ENCODE peak calls at places on chromosomes 6 and 20, in eight cellular contexts. R, D, L, E, O, T, A and Q are unnamed samples.

GRCh38 chr20:4244700-4245485 is 229.5 kb upstream of the RNF24 start:
- DNase-seq in L (no peak), A (no peak), E (peak), O (no peak), D (peak), T (peak), R (no peak), Q (no peak)

GRCh38 chr6:20237677-20238460 is 25.6 kb upstream of the MBOAT1 start:
- DNase-seq in D (no peak), E (no peak), L (no peak), O (no peak), A (no peak), T (no peak), R (peak), Q (no peak)

GRCh38 chr6:129607581-129608186 is 102.3 kb downstream of the ARHGAP18 start:
- DNase-seq in R (no peak), T (peak), E (no peak), D (peak), O (peak), L (peak), A (no peak), Q (no peak)

GRCh38 chr6:98054453-98054852 is 771.4 kb upstream of the MMS22L start:
- DNase-seq in L (peak), O (peak), D (no peak), R (no peak), E (no peak), A (no peak), T (peak), Q (no peak)

GRCh38 chr6:131116755-131117360 is 18.4 kb upstream of the AKAP7 start:
- DNase-seq in O (peak), A (no peak), T (peak), R (no peak), L (peak), D (peak), E (no peak), Q (no peak)

GRCh38 chr6:166611631-166612030 is 15.4 kb downstream of the RPS6KA2 start:
- DNase-seq in D (no peak), L (no peak), A (no peak), E (no peak), T (no peak), O (no peak), R (no peak), Q (no peak)

GRCh38 chr6:140271759-140272377 is 897.4 kb upstream of the CITED2 start:
- DNase-seq in E (no peak), L (no peak), R (no peak), O (peak), T (no peak), D (no peak), A (no peak), Q (no peak)

GRCh38 chr20:53942973-53943372 is 127.4 kb downstream of the BCAS1 start:
- DNase-seq in T (no peak), A (no peak), L (no peak), R (no peak), O (no peak), D (no peak), E (no peak), Q (no peak)

GRCh38 chr6:89385156-89385667 is 26.9 kb downstream of the RRAGD start:
- DNase-seq in O (peak), A (no peak), E (no peak), D (peak), R (no peak), T (peak), L (no peak), Q (no peak)

GRCh38 chr20:58142843-58143185 is 85.6 kb downstream of the ANKRD60 start:
- DNase-seq in D (no peak), R (no peak), O (no peak), L (no peak), A (no peak), T (no peak), E (no peak), Q (no peak)

GRCh38 chr20:63158352-63158751 is 57.6 kb downstream of the YTHDF1 start:
- DNase-seq in T (no peak), E (no peak), R (no peak), O (no peak), L (no peak), D (no peak), A (no peak), Q (no peak)

GRCh38 chr6:33314515-33314942 is 651 bp upstream of the TAPBP start:
- DNase-seq in E (peak), D (peak), R (peak), O (peak), L (peak), A (peak), T (peak), Q (no peak)

GRCh38 chr6:39794231-39794630 is 2.1 kb downstream of the DAAM2 start:
- DNase-seq in R (no peak), O (no peak), E (no peak), L (no peak), T (no peak), D (no peak), A (no peak), Q (no peak)
- H3K4me3 ChIP-seq in R (no peak), O (no peak), E (peak), L (no peak), T (no peak), D (no peak), A (peak), Q (no peak)

DNA sequence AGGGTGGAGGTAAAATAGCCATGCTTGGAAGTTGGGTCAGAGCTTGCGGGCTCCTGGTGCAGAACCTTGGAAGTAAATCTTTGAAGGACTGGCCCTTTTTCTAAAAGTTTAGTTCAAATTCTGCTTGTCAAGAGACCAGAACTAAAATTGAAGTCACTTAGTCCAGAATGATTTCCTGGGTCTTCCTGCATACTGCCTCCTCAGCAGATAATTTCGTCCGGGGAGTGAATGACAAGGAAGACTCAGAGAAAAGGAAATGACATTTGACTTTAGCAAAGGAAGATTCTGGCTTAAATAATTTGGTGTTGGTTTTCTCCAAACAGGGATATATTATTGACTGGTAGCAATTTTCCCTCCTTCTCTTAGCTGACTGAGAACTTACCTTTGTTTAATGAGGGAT is 1.2 kb downstream of the TM9SF4 start:
- DNase-seq in A (no peak), E (no peak), O (no peak), D (no peak), L (no peak), T (no peak), R (no peak), Q (no peak)
- H3K4me3 ChIP-seq in A (peak), E (peak), O (peak), D (peak), L (peak), T (peak), R (peak), Q (peak)

DNA sequence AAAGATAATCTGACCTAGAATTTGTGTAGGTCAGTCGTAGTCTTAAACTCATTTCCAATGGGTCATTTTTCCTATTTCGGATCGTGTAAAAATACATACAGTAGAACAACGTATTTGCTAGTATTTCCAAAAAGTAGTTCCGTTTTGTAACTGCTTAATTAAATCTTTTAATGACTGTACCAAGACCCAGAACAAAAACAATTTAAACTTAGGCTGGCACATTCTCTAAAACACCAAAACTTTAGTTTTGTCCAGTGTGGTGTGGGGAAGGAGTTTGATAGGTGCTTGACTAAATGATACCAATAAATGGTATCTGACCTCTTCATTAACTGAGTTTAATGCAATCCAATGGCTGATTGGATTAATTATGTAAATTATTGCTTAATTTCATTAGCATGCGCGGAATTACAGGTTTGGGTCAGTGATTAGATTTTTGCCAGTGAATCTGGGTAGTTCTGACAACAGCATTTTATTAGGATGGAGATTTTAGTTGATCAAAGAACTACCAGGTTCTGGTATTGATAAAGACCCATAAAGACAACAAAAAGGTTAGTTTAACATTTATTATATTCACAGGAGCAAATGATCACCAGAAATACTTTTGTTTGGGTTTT is 20.8 kb downstream of the OR2B2 start:
- DNase-seq in E (no peak), D (no peak), L (no peak), A (no peak), O (no peak), T (no peak), R (no peak), Q (no peak)
- H3K4me3 ChIP-seq in E (no peak), D (no peak), L (peak), A (peak), O (peak), T (peak), R (peak), Q (no peak)

DNA sequence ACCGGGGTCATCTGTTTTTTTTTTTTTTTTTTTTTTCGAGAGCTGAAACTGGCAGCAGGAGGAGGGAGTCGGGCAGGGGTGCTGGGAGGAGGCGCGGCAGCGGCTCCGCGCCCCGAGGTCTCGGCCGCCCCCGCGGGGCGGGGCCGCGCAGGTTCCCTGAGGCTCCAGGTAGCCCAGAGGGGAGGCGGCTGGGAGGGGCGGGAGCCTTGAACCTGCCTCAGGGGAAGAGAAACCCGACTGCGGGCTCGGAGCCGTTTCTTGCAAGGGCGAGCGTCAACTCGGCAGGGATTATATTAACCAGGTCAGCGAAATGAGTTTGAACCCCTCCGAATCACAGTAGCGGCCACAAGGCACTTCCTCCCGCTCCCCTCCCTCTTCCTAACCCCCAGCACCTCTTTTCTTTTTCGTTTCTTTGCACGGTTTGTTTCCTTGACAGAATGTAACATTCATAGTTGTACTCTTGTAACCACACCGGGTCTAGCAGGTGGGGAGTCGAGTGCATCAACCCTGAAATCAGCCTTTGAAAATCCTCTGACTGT is 2.0 kb downstream of the MYB start:
- DNase-seq in E (peak), O (peak), L (no peak), A (no peak), T (no peak), D (no peak), R (peak), Q (no peak)
- H3K4me3 ChIP-seq in E (peak), O (peak), L (no peak), A (peak), T (peak), D (peak), R (peak), Q (peak)

GRCh38 chr6:158322400-158322723 is 10.1 kb downstream of the TULP4 start:
- DNase-seq in D (no peak), E (no peak), O (no peak), A (no peak), T (no peak), L (no peak), R (no peak), Q (no peak)
- H3K4me3 ChIP-seq in D (no peak), E (no peak), O (no peak), A (no peak), T (no peak), L (no peak), R (no peak), Q (no peak)

GRCh38 chr6:10386756-10387654 is 27.9 kb downstream of the TFAP2A start:
- DNase-seq in D (no peak), E (no peak), L (no peak), T (no peak), A (no peak), O (no peak), R (no peak), Q (no peak)

GRCh38 chr6:10384333-10384718 is 30.5 kb downstream of the TFAP2A start:
- DNase-seq in T (no peak), E (no peak), L (no peak), R (no peak), A (no peak), D (no peak), O (no peak), Q (no peak)

GRCh38 chr6:10384719-10385511 is 30.0 kb downstream of the TFAP2A start:
- DNase-seq in D (no peak), A (no peak), E (no peak), R (no peak), T (no peak), O (no peak), L (no peak), Q (no peak)

GRCh38 chr6:10385512-10386132 is 29.3 kb downstream of the TFAP2A start:
- DNase-seq in R (no peak), D (no peak), L (no peak), A (no peak), T (no peak), E (no peak), O (no peak), Q (no peak)

DNA sequence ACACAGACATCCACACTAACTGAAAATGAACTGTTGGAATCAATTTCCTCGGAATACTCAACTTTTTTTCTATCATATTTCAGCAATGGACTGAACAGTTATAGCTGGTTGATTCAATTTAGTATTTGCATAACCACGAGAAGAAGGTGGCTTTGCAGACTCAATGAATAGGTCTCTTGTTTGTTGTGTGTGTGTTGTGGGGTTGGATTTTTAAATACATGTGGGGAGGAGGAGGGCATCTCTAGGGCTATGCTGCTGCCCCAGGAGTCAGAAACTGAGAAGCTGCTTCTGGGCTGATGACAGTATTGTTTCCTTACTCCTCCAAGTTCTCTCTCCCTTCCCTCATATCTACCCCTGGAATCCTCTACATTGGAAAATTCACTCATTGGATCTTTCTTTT is 28.6 kb downstream of the TFAP2A start:
- DNase-seq in R (no peak), A (no peak), E (no peak), O (no peak), D (no peak), T (no peak), L (no peak), Q (no peak)
- H3K4me3 ChIP-seq in R (no peak), A (no peak), E (no peak), O (no peak), D (no peak), T (no peak), L (no peak), Q (no peak)

DNA sequence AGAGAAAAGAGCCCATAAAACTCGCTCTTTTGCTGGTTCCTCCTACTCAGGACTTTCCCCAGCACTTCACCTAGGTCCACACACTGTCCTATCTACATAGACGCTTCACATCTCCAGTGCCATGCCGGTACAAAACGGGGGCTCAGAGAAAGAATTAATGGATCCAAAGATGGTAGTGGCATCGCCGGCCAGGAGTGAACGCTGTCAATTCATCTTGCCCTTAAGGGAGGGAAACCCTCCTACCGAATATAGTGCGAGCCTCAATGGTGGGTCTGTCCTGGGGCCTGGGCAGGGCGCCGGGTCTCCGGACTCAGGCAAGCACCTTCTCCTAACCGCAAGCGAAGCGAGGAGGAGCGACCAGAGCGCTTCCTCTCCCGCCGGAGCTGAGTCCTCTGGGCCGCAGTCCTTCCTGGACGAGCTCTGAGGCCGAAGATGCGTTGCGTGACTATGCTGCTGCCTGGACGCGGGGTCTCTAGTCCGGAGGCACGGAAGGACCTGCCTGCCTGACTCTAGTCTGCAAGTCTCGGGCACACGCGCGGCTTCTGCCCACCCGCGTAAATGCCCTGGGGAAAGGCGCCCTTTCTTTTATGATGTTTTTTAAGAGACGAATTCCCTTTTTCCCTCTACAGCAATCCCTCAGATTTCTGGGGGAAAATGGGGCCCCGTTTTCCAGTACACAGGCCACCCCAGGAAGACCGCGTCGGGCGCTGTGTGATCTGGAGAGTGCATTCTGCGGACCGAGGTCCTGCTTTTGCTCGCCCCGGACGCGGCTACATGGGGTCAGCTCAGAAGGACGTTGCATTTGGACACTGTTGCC is 100.1 kb upstream of the PRDM1 start:
- DNase-seq in O (no peak), R (no peak), A (peak), T (no peak), E (peak), L (no peak), D (no peak), Q (no peak)
- H3K4me3 ChIP-seq in O (no peak), R (no peak), A (peak), T (no peak), E (no peak), L (no peak), D (no peak), Q (no peak)